ENCODE peak calls at places on chromosomes 6 and 20, in seven cellular contexts. J is spleen, D is A549, Y is prostate gland, O is body of pancreas, R is uterus, L is heart left ventricle. I is an unnamed sample.

GRCh38 chr20:32570401-32571190 is 14.5 kb downstream of the NOL4L start:
- DNase-seq in J (no peak), D (no peak), Y (no peak), O (no peak), R (no peak), L (peak; percentile 64), I (no peak)

GRCh38 chr6:40894962-40895799 is 143.8 kb downstream of the UNC5CL start:
- DNase-seq in J (no peak), D (peak; percentile 76), Y (peak; percentile 13), O (peak; percentile 72), R (peak; percentile 43), L (peak; percentile 70), I (peak; percentile 8)

GRCh38 chr6:145836170-145836569 is 21.6 kb upstream of the FBXO30 start:
- DNase-seq in J (no peak), D (no peak), Y (no peak), O (no peak), R (no peak), L (no peak), I (no peak)

GRCh38 chr20:25222461-25223178 is 25.3 kb upstream of the PYGB start:
- DNase-seq in J (peak; percentile 74), D (no peak), Y (no peak), O (no peak), R (peak; percentile 10), L (peak; percentile 72), I (no peak)

GRCh38 chr6:137399949-137400443 is 94.2 kb downstream of the OLIG3 start:
- DNase-seq in J (no peak), D (no peak), Y (no peak), O (no peak), R (no peak), L (no peak), I (no peak)

GRCh38 chr20:25310268-25310920 is 62.5 kb downstream of the PYGB start:
- DNase-seq in J (peak; percentile 75), D (peak; percentile 95), Y (no peak), O (no peak), R (peak; percentile 75), L (peak; percentile 65), I (peak; percentile 72)

GRCh38 chr6:19988555-19988954 is 151.4 kb downstream of the ID4 start:
- DNase-seq in J (no peak), D (no peak), Y (no peak), O (no peak), R (no peak), L (no peak), I (peak; percentile 17)

GRCh38 chr20:40255368-40255767 is 433.7 kb downstream of the MAFB start:
- DNase-seq in J (no peak), D (no peak), Y (peak; percentile 27), O (no peak), R (no peak), L (no peak), I (no peak)

GRCh38 chr6:126252154-126252553 is 87.8 kb upstream of the CENPW start:
- DNase-seq in J (no peak), D (peak; percentile 10), Y (no peak), O (no peak), R (no peak), L (no peak), I (no peak)

GRCh38 chr20:5171074-5171789 is 44.4 kb downstream of the CDS2 start:
- DNase-seq in J (no peak), D (no peak), Y (no peak), O (no peak), R (peak; percentile 34), L (peak; percentile 72), I (peak; percentile 26)

GRCh38 chr6:14676084-14676483 is 558.5 kb downstream of the CD83 start:
- DNase-seq in J (no peak), D (no peak), Y (no peak), O (no peak), R (no peak), L (no peak), I (no peak)

GRCh38 chr6:5626727-5627426 is 365.6 kb downstream of the FARS2 start:
- DNase-seq in J (no peak), D (no peak), Y (no peak), O (no peak), R (no peak), L (no peak), I (no peak)

GRCh38 chr6:26216886-26217713 is 129.9 kb downstream of the HFE start:
- DNase-seq in J (peak; percentile 95), D (no peak), Y (peak; percentile 82), O (peak; percentile 55), R (peak; percentile 90), L (peak; percentile 86), I (peak; percentile 97)

GRCh38 chr6:116895935-116896334 is 18.9 kb downstream of the RFX6 start:
- DNase-seq in J (no peak), D (no peak), Y (no peak), O (no peak), R (no peak), L (no peak), I (no peak)

GRCh38 chr6:41345901-41346300 is 10.5 kb downstream of the NCR2 start:
- DNase-seq in J (no peak), D (no peak), Y (no peak), O (no peak), R (no peak), L (no peak), I (no peak)

GRCh38 chr6:167097770-167098169 is 25.1 kb upstream of the CCR6 start:
- DNase-seq in J (no peak), D (no peak), Y (no peak), O (no peak), R (no peak), L (no peak), I (no peak)

GRCh38 chr6:133807531-133807930 is 81.4 kb upstream of the TCF21 start:
- DNase-seq in J (no peak), D (no peak), Y (no peak), O (no peak), R (no peak), L (no peak), I (no peak)

DNA sequence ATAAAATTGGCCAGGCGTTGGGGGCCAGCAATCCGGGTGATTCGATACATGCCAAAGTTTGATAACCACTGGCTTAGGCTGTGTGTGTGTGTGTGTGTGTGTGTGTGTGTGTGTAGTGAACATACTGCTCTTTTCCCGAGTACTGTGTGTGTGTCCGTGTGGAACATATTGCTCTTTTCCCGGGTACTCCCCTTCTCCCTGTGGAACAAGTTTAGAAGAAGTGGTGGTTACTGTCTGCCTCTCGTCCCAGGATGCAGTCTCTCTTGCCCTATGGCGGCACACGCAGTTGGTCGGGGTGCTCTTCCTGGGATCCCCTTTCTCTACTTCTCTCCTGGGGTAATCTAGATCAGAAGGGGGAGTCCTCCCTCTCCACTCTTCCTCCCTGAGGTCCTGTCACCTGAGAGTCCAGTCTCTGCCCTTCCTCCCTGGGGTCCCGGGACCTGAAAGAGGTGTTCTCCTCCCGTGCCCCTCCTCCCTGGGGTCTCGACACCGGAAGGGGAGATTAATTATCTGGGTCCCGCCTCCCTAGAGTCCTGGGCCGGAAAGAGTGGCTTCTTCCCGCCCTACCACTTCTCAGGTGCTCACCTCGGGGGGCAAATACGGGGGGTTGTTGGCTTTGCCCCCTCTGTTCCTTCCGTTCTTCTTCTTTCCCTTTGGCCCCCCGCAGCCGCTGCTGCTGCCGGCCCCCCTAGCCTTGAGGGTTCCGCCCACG is 516 bp downstream of the GTPBP2 start:
- DNase-seq in J (no peak), D (peak; percentile 36), Y (peak; percentile 27), O (peak; percentile 62), R (peak; percentile 61), L (peak; percentile 66), I (peak; percentile 77)
- TF ChIP-seq POLR2A in J (no peak), D (no peak), Y (no peak), O (no peak), R (no peak), L (no peak), I (peak; percentile 51)

DNA sequence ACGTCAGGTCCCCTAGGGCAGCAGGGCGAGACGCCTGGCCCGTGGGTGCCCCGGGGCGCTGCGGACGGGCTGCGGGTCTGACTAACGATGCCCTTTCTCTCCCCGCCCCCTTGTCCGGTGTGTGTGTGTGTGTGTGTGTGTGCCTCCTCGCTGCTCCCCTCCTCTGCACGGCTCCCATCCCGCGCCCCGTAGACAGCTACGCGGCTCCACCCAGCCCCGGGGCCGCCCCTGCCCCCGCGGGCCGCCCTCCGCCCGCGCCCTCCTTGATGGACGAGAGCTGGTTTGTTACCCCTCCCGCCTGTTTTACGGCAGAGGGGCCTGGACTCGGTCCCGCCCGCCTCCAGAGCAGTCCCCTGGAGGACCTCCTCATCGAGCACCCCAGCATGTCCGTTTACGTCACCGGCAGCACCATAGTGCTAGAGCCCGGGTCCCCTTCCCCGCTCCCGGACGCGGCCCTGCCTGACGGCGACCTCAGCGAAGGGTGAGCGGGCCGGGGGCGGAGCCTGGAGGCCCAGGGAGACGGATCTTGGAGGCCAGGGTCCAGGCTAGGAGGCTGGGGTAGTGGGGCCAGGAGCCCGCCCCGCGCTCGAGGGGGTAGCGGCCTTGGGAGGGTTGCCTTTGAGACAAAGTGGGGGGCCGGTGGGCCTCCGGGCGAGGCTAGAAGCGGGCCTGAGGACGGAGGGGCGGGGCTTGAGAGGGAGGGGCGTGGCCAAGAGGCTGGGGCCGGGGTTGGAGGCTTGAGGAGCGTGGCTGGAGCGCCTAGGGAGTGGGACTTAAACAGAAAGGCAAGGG is 5.1 kb downstream of the TP53INP2 start:
- DNase-seq in J (peak; percentile 94), D (peak; percentile 86), Y (peak; percentile 81), O (peak; percentile 84), R (peak; percentile 92), L (peak; percentile 90), I (peak; percentile 91)
- TF ChIP-seq POLR2A in J (no peak), D (peak; percentile 19), Y (peak; percentile 3), O (peak; percentile 34), R (peak; percentile 41), L (no peak), I (peak; percentile 54)

GRCh38 chr6:43806041-43806757 is 36.2 kb downstream of the VEGFA start:
- DNase-seq in J (no peak), D (peak; percentile 52), Y (no peak), O (peak; percentile 82), R (no peak), L (no peak), I (no peak)
- TF ChIP-seq POLR2A in J (no peak), D (no peak), Y (no peak), O (peak; percentile 65), R (no peak), L (no peak), I (no peak)

DNA sequence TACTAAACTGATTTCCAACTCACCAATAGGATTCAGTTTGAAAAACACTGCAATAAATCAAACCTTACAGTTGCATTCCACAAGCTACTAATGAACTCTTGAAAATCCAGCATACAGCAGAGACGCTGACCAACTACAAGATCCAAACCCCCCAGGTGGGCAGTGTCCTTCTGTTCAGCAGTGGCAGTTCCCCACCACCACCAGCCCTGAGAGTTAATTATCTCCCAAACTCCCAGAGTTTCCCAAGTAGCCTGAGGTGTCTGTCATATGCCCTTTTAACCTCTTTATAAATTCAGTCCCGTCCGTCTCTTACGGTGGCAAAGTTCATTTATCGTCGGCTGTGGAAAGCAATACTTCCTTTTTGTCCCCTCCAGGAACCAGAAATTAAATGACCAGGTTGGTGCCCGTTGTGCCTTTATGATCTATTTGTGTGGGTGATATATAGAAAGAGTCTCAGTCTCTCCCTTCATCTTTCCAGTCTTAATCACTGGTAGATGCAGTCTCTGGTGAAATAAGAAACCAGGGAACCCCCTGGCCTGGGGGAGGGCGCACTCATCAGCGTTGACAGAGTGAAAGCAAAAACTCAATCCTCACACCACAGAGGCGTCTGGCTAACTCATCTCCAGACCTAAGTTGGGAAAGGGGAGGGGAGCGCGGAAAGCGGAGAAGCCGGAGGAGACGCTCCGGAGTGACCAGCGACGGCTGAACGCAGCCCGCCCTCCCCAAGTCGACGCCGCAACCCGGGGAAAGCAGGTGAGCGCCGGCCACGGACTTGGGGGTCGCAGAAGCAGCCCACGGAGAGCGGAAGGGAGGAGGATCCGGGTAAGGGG is 717 bp downstream of the MRPL14 start:
- DNase-seq in J (peak; percentile 89), D (peak; percentile 22), Y (peak; percentile 40), O (peak; percentile 51), R (peak; percentile 62), L (peak; percentile 78), I (peak; percentile 69)
- TF ChIP-seq POLR2A in J (no peak), D (no peak), Y (peak; percentile 7), O (peak; percentile 49), R (no peak), L (no peak), I (peak; percentile 25)

GRCh38 chr20:36835453-36836198 is 40.3 kb upstream of the TLDC2 start:
- DNase-seq in J (peak; percentile 97), D (peak; percentile 92), Y (peak; percentile 90), O (peak; percentile 91), R (peak; percentile 95), L (peak; percentile 96), I (peak; percentile 97)
- TF ChIP-seq POLR2A in J (no peak), D (peak; percentile 15), Y (peak; percentile 29), O (peak; percentile 43), R (peak; percentile 86), L (no peak), I (peak; percentile 81)